ENCODE peak calls at places on chromosomes 11 and 22, in four cellular contexts. O is HepG2, Y is HCT116, I is K562. Q is an unnamed sample.
A peak's percentile ranks its signal among the peaks of the same experiment; 100 is the strongest.

GRCh38 chr11:61917043-61917356 is 366 bp downstream of the RAB3IL1 start:
- DNase-seq in O (no peak), Y (no peak), I (no peak), Q (no peak)

GRCh38 chr11:91067666-91068065 is 844.8 kb upstream of the CHORDC1 start:
- DNase-seq in O (no peak), Y (no peak), I (no peak), Q (no peak)

GRCh38 chr11:846496-847098 is 3.9 kb downstream of the TSPAN4 start:
- DNase-seq in O (no peak), Y (no peak), I (no peak), Q (no peak)

GRCh38 chr22:23068832-23069385 is 1.4 kb upstream of the GNAZ start:
- DNase-seq in O (no peak), Y (no peak), I (no peak), Q (no peak)

GRCh38 chr11:77278595-77279506 is 22.6 kb downstream of the GDPD4 start:
- DNase-seq in O (no peak), Y (no peak), I (no peak), Q (no peak)

GRCh38 chr11:80309301-80309700 is 868.5 kb upstream of the TENM4 start:
- DNase-seq in O (no peak), Y (no peak), I (no peak), Q (no peak)

GRCh38 chr11:10975287-10975721 is 117.5 kb upstream of the ZBED5 start:
- DNase-seq in O (no peak), Y (no peak), I (no peak), Q (no peak)

GRCh38 chr22:24521791-24522245 is 26.7 kb downstream of the UPB1 start:
- DNase-seq in O (peak; percentile 86), Y (peak; percentile 86), I (no peak), Q (peak; percentile 54)

GRCh38 chr11:15852179-15852578 is 504.2 kb downstream of the SOX6 start:
- DNase-seq in O (peak; percentile 13), Y (peak; percentile 19), I (peak; percentile 14), Q (no peak)

GRCh38 chr11:45484326-45484725 is 181.1 kb downstream of the CHST1 start:
- DNase-seq in O (no peak), Y (no peak), I (no peak), Q (no peak)

GRCh38 chr11:2940166-2940929 is 11.1 kb upstream of the PHLDA2 start:
- DNase-seq in O (peak; percentile 46), Y (peak; percentile 53), I (no peak), Q (no peak)

GRCh38 chr11:36818410-36818809 is 220.4 kb upstream of the RAG2 start:
- DNase-seq in O (no peak), Y (peak; percentile 6), I (no peak), Q (no peak)

GRCh38 chr11:28245131-28245530 is 136.9 kb downstream of the METTL15 start:
- DNase-seq in O (no peak), Y (no peak), I (no peak), Q (no peak)

GRCh38 chr11:79265756-79266322 is 175.0 kb downstream of the TENM4 start:
- DNase-seq in O (no peak), Y (no peak), I (no peak), Q (no peak)

GRCh38 chr11:44186531-44186930 is 91.1 kb downstream of the EXT2 start:
- DNase-seq in O (no peak), Y (no peak), I (no peak), Q (no peak)

DNA sequence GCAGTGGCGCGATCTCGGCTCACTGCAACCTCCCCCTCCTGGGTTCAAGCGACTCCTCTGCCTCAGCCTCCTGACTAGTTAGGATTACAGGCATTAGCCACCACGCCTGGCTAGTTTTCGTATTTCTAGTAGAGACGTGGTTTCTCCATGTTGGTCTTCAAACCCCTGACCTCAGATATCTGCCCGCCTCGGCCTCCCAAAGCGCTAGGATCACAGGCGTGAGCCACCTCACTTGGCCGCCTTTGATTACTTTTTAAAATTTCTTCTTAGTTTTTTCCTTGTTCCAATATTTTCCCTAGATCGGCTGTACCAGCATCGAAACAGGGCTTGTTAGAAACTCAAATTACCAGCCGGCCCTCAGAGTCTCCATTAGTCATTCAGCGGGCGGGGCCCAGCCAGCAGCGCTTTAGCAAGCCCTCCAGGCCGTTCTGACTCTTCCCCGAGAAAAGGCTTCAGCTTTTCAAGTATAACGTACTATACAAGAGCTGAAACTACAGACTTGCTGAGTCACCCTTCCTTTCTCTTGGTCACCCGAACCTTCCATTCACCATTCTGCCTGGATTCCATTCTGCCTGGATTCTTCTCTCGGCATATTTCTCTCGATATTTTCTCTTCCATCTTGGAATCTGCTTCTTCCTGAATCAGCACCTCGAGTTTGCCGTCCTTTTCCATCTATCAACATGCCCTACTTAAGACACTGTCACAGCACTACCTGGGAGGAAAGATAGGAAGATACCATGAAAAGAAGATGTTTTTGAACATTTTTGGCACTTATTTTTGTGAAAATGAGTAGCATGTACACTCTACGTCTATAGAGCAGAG is 6.7 kb upstream of the CAPRIN1 start:
- DNase-seq in O (no peak), Y (peak; percentile 41), I (peak; percentile 54), Q (peak; percentile 41)
- TF ChIP-seq TCF7L2 in O (no peak), Y (no peak), I (no peak), Q (no peak)

DNA sequence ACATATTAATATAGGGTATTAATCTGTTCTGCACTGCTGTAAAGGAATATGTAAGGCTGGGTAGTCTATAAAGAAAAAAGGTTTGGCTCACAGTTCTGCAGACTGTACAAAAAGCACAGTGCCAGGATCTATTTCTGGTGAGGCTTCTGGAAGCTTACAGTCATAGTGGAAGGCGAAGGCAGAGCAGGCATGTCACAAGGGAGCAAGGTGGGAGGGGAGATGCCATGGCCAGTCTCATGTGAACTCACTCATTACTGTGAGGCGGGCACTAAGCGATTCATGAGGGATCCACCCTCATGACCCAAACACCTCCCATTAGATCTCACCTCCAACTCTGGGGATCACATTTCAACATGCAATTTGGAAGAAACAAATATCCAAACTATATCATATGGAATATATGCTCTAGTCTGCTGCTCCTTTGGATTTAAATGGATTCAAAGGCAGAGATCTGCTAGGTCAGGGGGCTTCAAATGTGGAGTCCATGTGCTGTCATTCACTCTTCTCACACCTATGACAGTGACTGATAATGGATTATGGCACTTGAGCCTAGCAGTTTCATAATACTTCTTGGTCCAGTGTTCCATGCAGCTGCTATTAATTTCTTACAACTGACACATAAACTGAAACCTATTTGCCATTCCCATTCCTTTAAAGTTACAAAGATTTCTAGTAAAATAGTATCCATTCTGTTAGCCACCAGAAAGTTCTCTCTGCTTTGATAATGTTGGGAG is 146.0 kb downstream of the ATG16L2 start:
- DNase-seq in O (no peak), Y (no peak), I (no peak), Q (no peak)
- H3K4me3 ChIP-seq in O (no peak overlapping the region), Y (no peak overlapping the region), I (no peak overlapping the region), Q (no peak overlapping the region)

DNA sequence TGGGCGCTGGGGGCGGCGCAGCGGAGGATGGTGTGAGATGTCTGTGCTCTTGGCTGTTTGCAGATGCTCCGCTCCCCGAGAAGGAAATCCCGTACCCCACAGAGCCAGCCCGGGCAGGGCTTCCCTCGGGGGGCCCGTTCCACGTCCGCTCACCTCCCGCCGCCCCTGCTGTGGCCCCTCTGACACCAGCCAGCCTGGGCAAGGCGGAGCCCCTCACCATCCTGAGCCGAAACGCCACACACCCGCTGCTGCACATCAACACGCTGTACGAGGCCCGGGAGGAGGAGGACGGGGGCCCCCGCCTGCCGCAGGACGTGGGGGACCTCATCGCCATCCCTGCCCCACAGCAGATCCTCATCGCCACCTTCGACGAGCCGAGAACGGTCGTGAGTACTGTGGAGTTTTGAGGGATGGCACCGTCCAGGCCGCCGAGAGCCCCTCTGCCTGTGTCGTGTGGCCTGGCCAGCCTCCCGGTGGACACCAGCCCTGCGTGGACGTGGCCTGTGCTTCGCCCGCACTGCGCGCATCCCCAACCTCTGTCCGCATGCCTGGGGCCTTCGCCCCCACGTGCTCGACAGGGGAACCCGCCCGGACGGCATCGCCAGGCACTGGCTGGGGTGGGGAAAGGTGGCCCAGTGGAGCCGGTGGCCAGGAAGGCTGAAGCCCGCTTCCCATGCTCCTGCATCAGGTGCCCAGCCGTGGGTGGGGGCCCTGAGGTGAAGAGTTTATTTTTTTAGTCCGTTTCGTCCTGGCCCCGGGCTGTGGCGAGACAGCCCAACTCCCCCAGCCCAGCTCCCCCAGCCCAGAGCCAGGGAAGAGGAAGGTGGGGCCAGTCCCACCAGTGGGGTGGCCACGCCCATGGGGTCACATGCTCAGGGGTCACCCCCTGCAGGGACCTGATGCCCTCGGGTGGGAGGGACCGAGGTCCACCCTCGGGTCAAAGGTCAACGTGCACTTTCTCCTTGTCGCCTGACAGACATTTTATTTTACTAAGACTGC is 6.5 kb upstream of the TRABD start:
- DNase-seq in O (no peak), Y (no peak), I (peak; percentile 42), Q (no peak)
- TF ChIP-seq CTCF in O (no peak), Y (no peak), I (no peak), Q (no peak)

DNA sequence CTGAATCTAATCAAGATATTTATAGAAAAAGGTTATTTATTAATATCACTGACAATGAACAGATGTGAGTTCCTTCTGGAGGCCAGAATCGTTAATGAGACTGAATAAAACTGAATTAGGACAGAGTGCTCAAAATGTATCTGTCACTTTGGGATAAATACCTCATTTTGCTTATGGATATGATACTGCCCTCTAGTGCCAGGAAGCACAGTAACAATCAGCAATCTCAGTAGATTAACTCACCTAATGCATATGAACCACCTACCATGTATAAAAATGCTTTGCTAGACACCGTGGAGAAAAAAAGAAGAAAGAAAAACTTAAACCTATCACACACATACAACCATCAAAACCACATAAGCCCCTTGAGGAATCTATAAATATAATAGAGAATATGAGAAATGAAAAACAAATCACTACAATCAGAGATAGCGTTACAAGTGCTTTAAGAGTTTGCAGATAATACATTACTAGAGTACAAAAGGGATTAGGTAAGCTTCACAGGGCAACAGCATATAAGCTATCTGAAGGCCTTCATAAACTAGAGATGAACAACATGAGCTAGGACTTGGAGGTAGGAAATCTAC is 117.4 kb downstream of the SGSM3 start:
- DNase-seq in O (peak; percentile 17), Y (no peak), I (peak; percentile 17), Q (no peak)
- TF ChIP-seq TCF7L2 in O (no peak), Y (no peak), I (no peak), Q (no peak)

GRCh38 chr11:130427049-130427388 is 1.4 kb downstream of the ADAMTS8 start:
- DNase-seq in O (no peak), Y (no peak), I (no peak), Q (no peak)

GRCh38 chr11:130427581-130428211 is 713 bp downstream of the ADAMTS8 start:
- DNase-seq in O (no peak), Y (no peak), I (no peak), Q (no peak)

GRCh38 chr11:130428692-130429681 is 578 bp upstream of the ADAMTS8 start:
- DNase-seq in O (no peak), Y (no peak), I (no peak), Q (no peak)

GRCh38 chr11:130429983-130430382 is 1.6 kb upstream of the ADAMTS8 start:
- DNase-seq in O (no peak), Y (no peak), I (no peak), Q (no peak)

GRCh38 chr11:130428271-130428670 is at the start of gene ADAMTS8:
- DNase-seq in O (no peak), Y (no peak), I (no peak), Q (no peak)
- H3K4me3 ChIP-seq in O (no peak within 1 kb of the TSS), Y (no peak within 1 kb of the TSS), I (no peak within 1 kb of the TSS), Q (peak within 1 kb of the TSS; percentile 44)